ENCODE peak calls at places on chromosome 11, in six cellular contexts. O is SK-N-SH, Z is HCT116, E is K562, X is Panc1, P is H1. N is an unnamed sample.

GRCh38 chr11:63761870-63762661 is 6.5 kb downstream of the ZFTA start:
- DNase-seq in O (peak), Z (no peak), P (peak), X (no peak), E (no peak), N (no peak)

GRCh38 chr11:35066783-35067476 is 72.0 kb upstream of the CD44 start:
- DNase-seq in Z (no peak), P (no peak), O (no peak), X (no peak), E (no peak), N (no peak)

GRCh38 chr11:64447717-64448598 is 89.0 kb downstream of the RPS6KA4 start:
- DNase-seq in X (no peak), Z (no peak), O (peak), E (no peak), P (no peak), N (peak)

GRCh38 chr11:69007978-69008381 is 5.1 kb downstream of the MRGPRF start:
- DNase-seq in P (no peak), O (no peak), Z (no peak), E (no peak), X (no peak), N (no peak)

GRCh38 chr11:10581481-10582019 is 13.1 kb upstream of the LYVE1 start:
- DNase-seq in X (no peak), O (no peak), P (no peak), E (no peak), Z (no peak), N (no peak)

GRCh38 chr11:65653229-65654225 is 9.2 kb downstream of the RELA start:
- DNase-seq in O (no peak), P (no peak), Z (no peak), X (no peak), E (no peak), N (no peak)

GRCh38 chr11:7261578-7261977 is 9.9 kb downstream of the SYT9 start:
- DNase-seq in O (no peak), P (no peak), E (no peak), Z (no peak), X (no peak), N (no peak)

GRCh38 chr11:76205252-76206076 is 838 bp downstream of the WNT11 start:
- DNase-seq in X (no peak), E (no peak), O (no peak), Z (no peak), P (no peak), N (no peak)

GRCh38 chr11:112334381-112334780 is 73.7 kb upstream of the PLET1 start:
- DNase-seq in Z (no peak), P (no peak), O (no peak), X (no peak), E (no peak), N (no peak)

GRCh38 chr11:86740628-86741488 is 59.5 kb upstream of the PRSS23 start:
- DNase-seq in E (peak), Z (peak), X (peak), P (peak), O (no peak), N (no peak)

GRCh38 chr11:83287631-83288030 is 1.5 kb upstream of the CCDC90B start:
- DNase-seq in Z (no peak), O (no peak), E (no peak), X (no peak), P (no peak), N (no peak)

GRCh38 chr11:86145439-86146156 is 76.7 kb upstream of the PICALM start:
- DNase-seq in Z (no peak), X (no peak), E (no peak), O (no peak), P (no peak), N (no peak)

GRCh38 chr11:124917115-124917637 is 1.9 kb upstream of the HEPN1 start:
- DNase-seq in Z (no peak), X (no peak), P (no peak), O (no peak), E (no peak), N (no peak)

GRCh38 chr11:126497581-126498109 is 142.2 kb downstream of the ST3GAL4 start:
- DNase-seq in O (no peak), Z (no peak), P (no peak), X (no peak), E (no peak), N (no peak)

GRCh38 chr11:96162816-96163499 is 180.0 kb downstream of the MAML2 start:
- DNase-seq in E (no peak), P (no peak), O (no peak), Z (no peak), X (no peak), N (no peak)

GRCh38 chr11:59668188-59668949 is 468 bp downstream of the PATL1 start:
- DNase-seq in E (peak), X (no peak), P (peak), O (no peak), Z (no peak), N (no peak)

GRCh38 chr11:57778318-57779037 is 16.9 kb downstream of the CTNND1 start:
- DNase-seq in P (peak), X (peak), Z (peak), E (peak), O (peak), N (no peak)

GRCh38 chr11:72736452-72737069 is 15.6 kb downstream of the ARAP1 start:
- DNase-seq in P (no peak), E (peak), Z (peak), O (no peak), X (no peak), N (no peak)

GRCh38 chr11:17063171-17064002 is 14.1 kb downstream of the RPS13 start:
- DNase-seq in Z (peak), P (peak), X (peak), E (peak), O (peak), N (peak)

GRCh38 chr11:95485115-95485900 is 254.3 kb upstream of the SESN3 start:
- DNase-seq in P (no peak), Z (no peak), E (no peak), O (no peak), X (no peak), N (no peak)

GRCh38 chr11:30586251-30587144 is at the start of gene MPPED2:
- DNase-seq in P (no peak), E (peak), X (no peak), Z (no peak), O (peak), N (no peak)

GRCh38 chr11:65699306-65699705 is 12.7 kb upstream of the KAT5 start:
- DNase-seq in E (no peak), Z (no peak), P (no peak), O (no peak), X (no peak), N (no peak)

GRCh38 chr11:64156235-64157011 is 9.5 kb downstream of the MACROD1 start:
- DNase-seq in X (no peak), Z (no peak), E (no peak), P (no peak), O (no peak), N (no peak)

GRCh38 chr11:90491466-90491865 is 268.6 kb upstream of the CHORDC1 start:
- DNase-seq in Z (no peak), P (no peak), O (no peak), E (no peak), X (no peak), N (no peak)

GRCh38 chr11:72751293-72752087 is 718 bp downstream of the ARAP1 start:
- DNase-seq in O (peak), Z (no peak), E (peak), X (no peak), P (no peak), N (no peak)

GRCh38 chr11:134181707-134182106 is 42.1 kb downstream of the NCAPD3 start:
- DNase-seq in Z (no peak), E (no peak), P (no peak), O (no peak), X (no peak), N (no peak)

DNA sequence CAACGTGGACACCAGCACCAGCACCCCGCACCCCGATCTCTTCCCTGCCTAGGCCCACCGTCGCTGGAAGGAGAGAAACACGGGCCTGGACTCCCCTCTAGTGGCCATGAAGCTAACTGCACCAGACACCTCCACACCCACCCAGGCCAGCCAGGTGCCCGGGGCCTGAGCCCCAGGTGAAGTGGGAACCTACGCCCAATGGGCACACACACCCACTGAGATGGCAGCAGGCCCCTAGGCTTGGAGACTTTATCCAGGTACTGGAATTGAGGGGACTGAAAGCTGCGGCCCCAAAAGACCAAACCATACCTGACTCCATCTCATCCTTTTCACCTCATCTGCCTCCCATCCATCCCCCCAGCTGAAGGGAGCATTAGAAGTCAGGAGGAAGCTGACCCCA is 81.0 kb downstream of the BUD13 start:
- DNase-seq in E (peak), Z (peak), X (peak), O (peak), P (no peak), N (no peak)
- TF ChIP-seq SIN3A in E (no peak), Z (no peak), X (no peak), O (no peak), P (no peak), N (no peak)

GRCh38 chr11:103202048-103202651 is 92.9 kb downstream of the DYNC2H1 start:
- DNase-seq in X (no peak), P (no peak), O (peak), E (peak), Z (peak), N (no peak)
- TF ChIP-seq SIN3A in X (no peak), P (no peak), O (no peak), E (no peak), Z (no peak), N (no peak)

GRCh38 chr11:12573707-12574106 is 100.5 kb upstream of the TEAD1 start:
- DNase-seq in E (no peak), P (no peak), O (no peak), Z (no peak), X (no peak), N (no peak)
- TF ChIP-seq SIN3A in E (no peak), P (no peak), O (no peak), Z (no peak), X (no peak), N (no peak)

DNA sequence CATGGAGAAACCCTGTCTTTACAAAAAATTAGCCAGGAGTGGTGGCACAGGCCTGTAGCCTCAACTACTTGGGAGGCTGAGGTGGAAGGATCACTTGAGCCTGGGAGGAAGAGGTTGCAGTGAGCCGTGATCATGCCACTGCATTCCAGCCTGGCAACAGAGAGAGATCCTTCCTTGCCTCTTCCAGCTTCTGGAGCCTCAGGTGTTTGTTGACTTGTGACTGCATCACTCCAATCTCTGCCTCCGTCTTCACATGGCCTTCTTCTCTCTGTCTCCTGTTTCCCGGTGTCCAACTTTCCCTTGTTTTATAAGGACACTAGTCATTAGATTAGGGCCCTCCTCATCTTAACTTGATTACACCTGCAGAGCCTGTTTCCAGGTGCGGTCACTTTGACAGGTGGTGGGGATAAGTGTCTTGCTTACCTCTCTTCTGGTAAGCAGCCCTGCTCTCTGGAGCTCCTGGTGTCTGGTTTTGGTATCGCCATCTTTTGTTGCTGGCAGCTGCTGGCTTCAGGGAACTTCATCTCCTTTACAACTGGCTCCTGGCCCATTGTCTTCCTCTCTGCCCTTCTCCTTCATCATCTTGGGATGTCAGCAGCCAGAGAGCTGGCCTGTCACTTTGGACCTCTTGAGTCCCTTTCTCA is 8.2 kb upstream of the USP2 start:
- DNase-seq in O (no peak), Z (no peak), P (no peak), X (no peak), E (peak), N (no peak)
- TF ChIP-seq SIN3A in O (no peak), Z (no peak), P (no peak), X (no peak), E (no peak), N (no peak)

GRCh38 chr11:44773351-44773965 is 46.7 kb downstream of the TSPAN18 start:
- DNase-seq in P (no peak), X (no peak), O (no peak), E (no peak), Z (no peak), N (no peak)
- TF ChIP-seq SIN3A in P (no peak), X (no peak), O (no peak), E (no peak), Z (no peak), N (no peak)

GRCh38 chr11:61707574-61707973 is 27.4 kb downstream of the DAGLA start:
- DNase-seq in X (no peak), P (no peak), O (no peak), E (no peak), Z (no peak), N (no peak)
- TF ChIP-seq SIN3A in X (no peak), P (no peak), O (no peak), E (no peak), Z (no peak), N (no peak)

DNA sequence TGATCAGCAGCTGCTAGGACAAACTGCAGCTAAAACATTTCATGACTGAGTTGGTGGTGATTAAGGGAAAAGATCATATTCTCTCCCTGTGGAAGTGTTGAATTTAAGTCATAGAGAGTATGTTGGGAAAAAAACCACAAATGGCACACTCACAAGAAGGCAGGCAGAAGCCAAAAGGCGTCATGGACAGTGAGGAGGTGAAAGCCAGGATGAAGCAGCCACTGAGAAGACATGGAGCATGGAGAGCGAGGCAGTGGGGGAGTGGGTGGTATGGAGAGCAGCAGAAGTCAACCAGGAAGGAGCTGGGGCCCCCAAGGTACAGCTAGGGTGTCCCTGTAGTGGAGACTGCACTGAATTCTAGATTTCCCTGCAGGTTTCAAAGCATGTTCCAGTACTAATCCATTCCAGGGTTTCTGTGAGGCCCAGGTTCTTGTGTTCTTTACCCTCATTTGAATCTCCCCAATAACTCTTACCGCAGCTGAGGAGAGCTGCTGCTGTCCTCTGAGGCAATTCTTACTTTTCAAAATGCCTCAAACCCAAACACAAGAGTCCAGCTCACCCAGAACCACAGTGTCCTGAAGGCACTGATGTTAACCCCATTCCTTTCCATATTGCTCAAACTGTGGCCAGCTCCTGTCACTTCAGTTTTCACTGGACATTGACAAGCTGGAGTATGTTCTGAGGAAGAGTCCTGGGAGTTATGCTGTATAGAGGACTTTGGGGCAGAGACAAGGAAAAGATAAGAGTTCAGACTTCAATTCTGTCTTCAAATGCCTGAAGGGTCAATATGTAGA is 191.8 kb upstream of the E2F8 start:
- DNase-seq in P (no peak), X (no peak), E (no peak), O (no peak), Z (no peak), N (peak)
- TF ChIP-seq SIN3A in P (no peak), X (no peak), E (no peak), O (no peak), Z (no peak), N (no peak)

GRCh38 chr11:1875093-1875785 is 16.5 kb downstream of the PRR33 start:
- DNase-seq in O (peak), Z (no peak), E (no peak), X (no peak), P (no peak), N (no peak)

GRCh38 chr11:1872267-1872985 is 19.3 kb downstream of the PRR33 start:
- DNase-seq in P (no peak), E (no peak), X (no peak), O (no peak), Z (no peak), N (no peak)

GRCh38 chr11:1874406-1875092 is 17.1 kb downstream of the PRR33 start:
- DNase-seq in E (no peak), P (no peak), O (peak), Z (no peak), X (no peak), N (no peak)

GRCh38 chr11:1871531-1871930 is 18.6 kb downstream of the LSP1 start:
- DNase-seq in O (no peak), P (no peak), Z (no peak), E (no peak), X (no peak), N (no peak)

DNA sequence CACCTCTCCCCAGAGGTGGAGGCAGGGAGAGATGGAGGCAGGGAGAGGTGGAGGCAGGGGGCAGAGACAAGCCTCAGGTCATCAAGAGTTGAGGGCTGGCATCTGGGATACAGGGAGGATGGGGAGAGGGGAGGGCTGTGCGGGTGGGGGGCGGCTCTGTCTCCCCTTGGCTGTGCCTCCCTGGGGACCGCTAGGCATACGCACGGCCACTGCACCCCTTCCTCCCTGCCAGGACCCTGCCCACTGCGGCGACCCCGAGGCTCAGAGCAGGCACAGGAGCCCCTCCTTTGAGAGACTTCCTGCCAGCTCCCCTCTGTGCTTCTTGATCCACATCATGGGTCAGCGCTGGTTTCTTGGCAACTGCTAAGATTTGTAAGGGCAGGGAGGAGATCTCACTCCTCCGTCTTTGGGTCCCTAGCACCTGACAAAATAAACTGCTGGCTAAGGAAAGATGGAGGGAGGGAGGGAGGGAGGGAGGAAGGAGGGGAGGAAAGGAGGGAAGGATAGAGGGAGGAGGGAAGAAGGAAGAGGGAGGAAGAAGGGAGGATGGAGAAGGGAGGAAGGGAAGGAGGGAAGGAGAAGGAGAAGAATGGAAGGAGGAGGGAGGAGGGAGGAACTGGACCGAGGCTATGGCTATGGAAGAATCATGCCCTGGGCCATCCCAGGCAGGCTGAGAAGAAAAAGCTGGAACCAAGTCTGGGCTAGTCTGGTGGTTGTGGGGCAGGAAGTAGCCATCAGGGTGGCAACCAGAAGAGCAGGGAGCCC is 18.5 kb downstream of the PRR33 start:
- DNase-seq in X (no peak), P (no peak), Z (no peak), E (no peak), O (peak), N (no peak)
- TF ChIP-seq SIN3A in X (no peak), P (no peak), Z (no peak), E (no peak), O (no peak), N (no peak)

DNA sequence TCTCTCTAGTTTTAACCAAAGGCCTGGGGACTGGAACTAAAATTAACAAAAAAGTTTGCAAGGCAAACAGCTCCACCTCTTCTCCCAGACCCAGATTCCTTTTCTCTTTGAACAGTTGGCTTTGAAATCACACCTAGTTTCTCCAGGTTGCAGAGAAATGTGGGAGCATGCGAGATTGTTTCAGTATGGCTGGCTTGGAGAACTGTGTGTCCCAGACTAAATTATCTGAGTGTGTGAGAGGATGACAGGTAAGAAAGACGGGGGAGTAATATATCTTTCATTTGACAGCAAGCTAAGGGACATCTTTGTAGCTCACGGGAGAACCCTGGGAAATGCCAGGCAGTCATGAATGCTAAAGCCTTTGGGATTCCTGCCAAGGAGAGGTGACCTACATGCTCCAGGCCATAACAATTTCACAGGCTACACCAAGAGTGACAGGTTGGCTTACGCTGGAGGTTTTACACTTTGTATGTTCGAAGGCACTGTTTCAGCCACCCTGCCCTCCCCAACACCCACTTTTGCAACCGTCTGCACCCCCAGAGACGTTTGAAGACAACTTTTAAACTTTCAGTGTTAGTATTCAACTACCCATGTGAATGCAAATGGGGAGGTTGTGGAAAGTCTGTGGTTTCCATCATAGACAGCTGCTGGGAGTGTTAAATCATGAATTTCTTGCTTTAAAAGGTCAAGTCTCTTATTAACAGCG is 109.3 kb upstream of the SNX19 start:
- DNase-seq in E (no peak), X (no peak), P (no peak), Z (no peak), O (no peak), N (peak)
- TF ChIP-seq SIN3A in E (no peak), X (no peak), P (no peak), Z (no peak), O (no peak), N (no peak)

N was measured in GM12878.